ENCODE peak calls at places on chromosomes 3 and 15, in four cellular contexts. X is SK-N-DZ, S is islet precursor cell, M is neuronal stem cell. G is an unnamed sample.

GRCh38 chr3:110579841-110580550 is 491.6 kb upstream of the NECTIN3 start:
- DNase-seq in X (no peak), S (no peak), M (no peak), G (no peak)

GRCh38 chr15:66169023-66169422 is 84.5 kb downstream of the MEGF11 start:
- DNase-seq in X (no peak), S (no peak), M (no peak), G (no peak)

GRCh38 chr3:126703512-126704493 is at the start of gene CHCHD6:
- DNase-seq in X (peak), S (peak), M (peak), G (peak)

GRCh38 chr3:31105438-31106077 is 211.1 kb upstream of the GADL1 start:
- DNase-seq in X (no peak), S (no peak), M (no peak), G (peak)

GRCh38 chr15:73727330-73728018 is 25.7 kb downstream of the INSYN1 start:
- DNase-seq in X (no peak), S (no peak), M (no peak), G (peak)

GRCh38 chr15:78098131-78098755 is 5.9 kb downstream of the SH2D7 start:
- DNase-seq in X (no peak), S (peak), M (no peak), G (no peak)

GRCh38 chr3:152222327-152222726 is 46.4 kb upstream of the MBNL1 start:
- DNase-seq in X (no peak), S (no peak), M (no peak), G (peak)

GRCh38 chr15:101646652-101647051 is 5.5 kb downstream of the TM2D3 start:
- DNase-seq in X (no peak), S (no peak), M (no peak), G (no peak)

GRCh38 chr15:96076350-96076749 is 254.2 kb upstream of the NR2F2 start:
- DNase-seq in X (no peak), S (no peak), M (no peak), G (no peak)

GRCh38 chr3:134374791-134375541 is 719 bp upstream of the AMOTL2 start:
- DNase-seq in X (no peak), S (peak), M (no peak), G (no peak)

GRCh38 chr3:102512734-102513518 is 78.1 kb downstream of the ZPLD1 start:
- DNase-seq in X (no peak), S (no peak), M (no peak), G (no peak)

GRCh38 chr15:63157891-63158431 is 684 bp upstream of the RPS27L start:
- DNase-seq in X (peak), S (peak), M (peak), G (peak)

GRCh38 chr3:156750191-156750873 is 75.8 kb upstream of the LEKR1 start:
- DNase-seq in X (no peak), S (peak), M (no peak), G (peak)

GRCh38 chr3:157059181-157059580 is 100.8 kb downstream of the CCNL1 start:
- DNase-seq in X (no peak), S (no peak), M (no peak), G (no peak)

GRCh38 chr3:17634201-17634600 is 108.2 kb downstream of the TBC1D5 start:
- DNase-seq in X (no peak), S (no peak), M (no peak), G (no peak)

GRCh38 chr3:192449036-192449435 is 278.3 kb downstream of the FGF12 start:
- DNase-seq in X (no peak), S (no peak), M (no peak), G (no peak)

GRCh38 chr3:64685331-64685799 is 2.4 kb downstream of the ADAMTS9 start:
- DNase-seq in X (no peak), S (peak), M (no peak), G (peak)

GRCh38 chr15:64016257-64016656 is 30.0 kb downstream of the DAPK2 start:
- DNase-seq in X (no peak), S (no peak), M (no peak), G (no peak)

GRCh38 chr15:40050788-40051615 is 12.0 kb upstream of the SRP14 start:
- DNase-seq in X (peak), S (peak), M (peak), G (no peak)

GRCh38 chr3:105448338-105448982 is 81.8 kb downstream of the ALCAM start:
- DNase-seq in X (peak), S (peak), M (peak), G (peak)

GRCh38 chr15:68815598-68815997 is 5.1 kb downstream of the ANP32A start:
- DNase-seq in X (no peak), S (no peak), M (no peak), G (no peak)

GRCh38 chr3:132556467-132557159 is 40.5 kb upstream of the ACKR4 start:
- DNase-seq in X (no peak), S (no peak), M (no peak), G (no peak)

GRCh38 chr15:100247228-100248225 is 94.2 kb downstream of the ADAMTS17 start:
- DNase-seq in X (no peak), S (peak), M (no peak), G (no peak)

GRCh38 chr3:129645291-129645690 is 38.8 kb upstream of the PLXND1 start:
- DNase-seq in X (no peak), S (no peak), M (no peak), G (no peak)

GRCh38 chr15:88864861-88865497 is 30.4 kb downstream of the HAPLN3 start:
- DNase-seq in X (no peak), S (no peak), M (no peak), G (no peak)